ENCODE peak calls at places on chromosomes 1 and 21, in five cellular contexts. S is A549, F is AG09319, J is IMR-90, H is GM12865. Q is an unnamed sample.

GRCh38 chr1:2403273-2403672 is 9.1 kb downstream of the PEX10 start:
- DNase-seq in F (no peak), H (no peak), S (no peak), J (no peak), Q (no peak)

GRCh38 chr1:184792450-184792969 is 37.9 kb upstream of the EDEM3 start:
- DNase-seq in F (peak; percentile 69), S (peak; percentile 91), H (no peak), J (peak; percentile 99), Q (no peak)

GRCh38 chr1:44326821-44327465 is 28.1 kb downstream of the ERI3 start:
- DNase-seq in J (no peak), H (no peak), S (peak; percentile 1), F (no peak), Q (no peak)

GRCh38 chr1:45620588-45621500 is 3.0 kb downstream of the CCDC17 start:
- DNase-seq in H (no peak), S (no peak), F (no peak), J (no peak), Q (no peak)

GRCh38 chr1:169574336-169574735 is 11.9 kb downstream of the F5 start:
- DNase-seq in S (no peak), J (no peak), H (no peak), F (no peak), Q (no peak)

GRCh38 chr1:53835491-53835890 is 2.6 kb downstream of the NDC1 start:
- DNase-seq in S (no peak), F (no peak), H (peak; percentile 30), J (peak; percentile 82), Q (no peak)

GRCh38 chr21:33231526-33231925 is 1.8 kb downstream of the IFNAR2 start:
- DNase-seq in F (no peak), J (no peak), S (no peak), H (peak; percentile 71), Q (no peak)

GRCh38 chr1:19734472-19734999 is 65.2 kb downstream of the TMCO4 start:
- DNase-seq in S (no peak), F (no peak), H (no peak), J (peak; percentile 27), Q (no peak)

GRCh38 chr1:203186446-203187305 is at the start of gene CHI3L1:
- DNase-seq in H (no peak), J (no peak), S (no peak), F (no peak), Q (no peak)

GRCh38 chr1:207001492-207002245 is 30.9 kb downstream of the C1orf116 start:
- DNase-seq in H (no peak), S (no peak), F (no peak), J (no peak), Q (no peak)

GRCh38 chr1:41360074-41361027 is 883 bp upstream of the FOXO6 start:
- DNase-seq in F (no peak), H (no peak), S (peak; percentile 19), J (no peak), Q (no peak)

GRCh38 chr1:170967042-170967910 is 31.9 kb downstream of the MROH9 start:
- DNase-seq in J (peak; percentile 63), F (peak; percentile 18), H (peak; percentile 33), S (peak; percentile 33), Q (no peak)

GRCh38 chr21:44752701-44753235 is 41.4 kb upstream of the TSPEAR start:
- DNase-seq in H (no peak), F (no peak), J (no peak), S (no peak), Q (no peak)

GRCh38 chr1:159943908-159944622 is 1.3 kb downstream of the IGSF9 start:
- DNase-seq in F (no peak), J (no peak), H (no peak), S (no peak), Q (no peak)

GRCh38 chr1:215667796-215668195 is 100.7 kb downstream of the KCTD3 start:
- DNase-seq in J (no peak), H (no peak), F (no peak), S (no peak), Q (no peak)

GRCh38 chr1:234260578-234260977 is 112.7 kb upstream of the COA6 start:
- DNase-seq in J (no peak), S (no peak), H (peak; percentile 23), F (no peak), Q (no peak)

GRCh38 chr1:178408869-178409268 is 87.9 kb downstream of the CLEC20A start:
- DNase-seq in J (peak; percentile 8), S (no peak), F (no peak), H (no peak), Q (no peak)

GRCh38 chr1:39573736-39574624 is 2.6 kb downstream of the PABPC4 start:
- DNase-seq in J (peak; percentile 67), H (no peak), S (no peak), F (no peak), Q (no peak)

GRCh38 chr1:192546596-192547199 is 28.9 kb upstream of the RGS1 start:
- DNase-seq in F (no peak), H (no peak), J (no peak), S (no peak), Q (no peak)

GRCh38 chr1:192544983-192545393 is 30.6 kb upstream of the RGS1 start:
- DNase-seq in H (peak; percentile 84), J (peak; percentile 59), S (no peak), F (no peak), Q (no peak)

GRCh38 chr1:192550922-192551534 is 24.5 kb upstream of the RGS1 start:
- DNase-seq in F (peak; percentile 54), H (peak; percentile 88), J (peak; percentile 88), S (peak; percentile 7), Q (no peak)

GRCh38 chr1:192543445-192543844 is 32.1 kb upstream of the RGS1 start:
- DNase-seq in S (no peak), J (no peak), H (no peak), F (no peak), Q (no peak)

GRCh38 chr1:192545781-192546521 is 29.6 kb upstream of the RGS1 start:
- DNase-seq in J (no peak), H (peak; percentile 78), S (no peak), F (no peak), Q (no peak)
- TF ChIP-seq CTCF in J (no peak), H (peak; percentile 27), S (no peak), F (no peak), Q (no peak)

GRCh38 chr21:28793043-28793442 is 199.6 kb downstream of the LTN1 start:
- DNase-seq in H (no peak), S (peak; percentile 1), J (peak; percentile 73), F (no peak), Q (no peak)
- TF ChIP-seq CTCF in H (no peak), S (no peak), J (peak; percentile 75), F (peak; percentile 59), Q (no peak)

DNA sequence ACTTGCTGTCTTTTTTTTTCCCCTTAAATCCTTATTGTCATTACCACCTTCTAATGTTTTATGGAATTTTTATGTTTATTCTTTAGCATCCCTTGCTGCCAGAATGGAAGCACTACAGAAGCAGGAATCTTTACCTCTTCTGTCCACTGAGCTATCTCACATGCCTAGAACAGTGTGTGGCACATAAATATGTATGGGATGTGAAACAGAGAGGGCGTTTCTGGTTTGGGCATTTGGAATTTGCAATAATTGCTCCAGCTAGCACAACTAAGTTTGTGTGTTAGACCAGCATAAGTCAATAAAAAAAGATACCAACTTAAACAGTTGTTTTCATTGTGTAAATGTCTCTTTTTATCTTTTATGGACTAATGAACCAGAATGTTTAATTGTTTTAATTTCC is 330.8 kb downstream of the DISC1 start:
- DNase-seq in J (no peak), H (no peak), F (no peak), S (no peak), Q (no peak)
- TF ChIP-seq CTCF in J (no peak), H (no peak), F (no peak), S (no peak), Q (no peak)

GRCh38 chr1:229171934-229172333 is 99.0 kb upstream of the RAB4A start:
- DNase-seq in F (no peak), H (no peak), J (no peak), S (no peak), Q (no peak)
- TF ChIP-seq CTCF in F (no peak), H (no peak), J (no peak), S (no peak), Q (no peak)

GRCh38 chr1:37094302-37094701 is 60.0 kb upstream of the GRIK3 start:
- DNase-seq in F (no peak), S (no peak), H (peak; percentile 68), J (no peak), Q (no peak)

GRCh38 chr1:37098196-37098595 is 63.9 kb upstream of the GRIK3 start:
- DNase-seq in S (no peak), F (no peak), H (no peak), J (no peak), Q (no peak)

GRCh38 chr1:37100310-37100709 is 66.0 kb upstream of the GRIK3 start:
- DNase-seq in J (no peak), F (no peak), S (no peak), H (no peak), Q (no peak)

GRCh38 chr1:37092937-37093336 is 58.6 kb upstream of the GRIK3 start:
- DNase-seq in J (no peak), F (no peak), H (no peak), S (no peak), Q (no peak)

GRCh38 chr1:37096523-37096922 is 62.2 kb upstream of the GRIK3 start:
- DNase-seq in H (peak; percentile 49), F (no peak), S (peak; percentile 30), J (no peak), Q (no peak)
- TF ChIP-seq CTCF in H (peak; percentile 38), F (no peak), S (no peak), J (no peak), Q (no peak)

DNA sequence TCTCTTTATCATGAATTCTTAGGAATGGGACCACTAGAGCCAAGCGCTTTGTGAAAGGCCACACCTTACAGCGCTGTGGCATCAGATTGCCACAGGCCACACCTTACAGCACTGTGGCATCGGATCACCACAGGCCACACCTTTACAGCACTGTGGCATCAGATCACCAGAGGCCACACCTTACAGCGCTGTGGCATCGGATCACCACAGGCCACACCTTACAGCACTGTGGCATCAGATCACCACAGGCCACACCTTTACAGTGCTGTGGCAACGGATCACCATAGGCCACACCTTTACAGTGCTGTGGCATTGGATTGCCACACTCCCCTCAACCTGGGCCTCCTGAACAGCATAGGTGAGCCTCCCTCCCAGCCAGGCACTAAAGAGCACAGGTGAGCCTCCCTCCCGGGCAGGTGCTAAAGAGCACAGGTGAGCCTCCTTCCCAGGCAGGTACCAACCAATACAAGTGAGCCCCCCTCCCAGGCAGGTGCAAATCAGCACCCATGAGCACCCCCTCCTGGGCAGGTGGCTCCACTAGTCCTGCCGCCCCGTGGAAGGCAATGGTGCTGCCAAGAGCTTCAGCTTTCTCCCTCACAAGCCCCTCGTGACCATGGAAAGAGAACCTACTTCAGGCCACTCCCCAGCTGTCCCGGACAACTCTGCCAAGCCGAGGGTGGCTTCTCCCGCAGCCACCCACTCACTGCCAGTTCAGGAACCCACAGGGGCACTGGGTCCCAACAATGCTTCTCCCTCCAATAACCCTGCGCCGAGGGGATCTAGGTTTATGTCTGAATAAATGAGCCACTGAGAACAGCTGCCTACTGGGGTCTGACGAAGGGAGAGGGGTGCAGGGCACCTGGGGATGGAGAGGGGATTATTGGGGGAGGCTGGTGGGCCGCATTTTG is 46.7 kb downstream of the PRDM15 start:
- DNase-seq in H (no peak), J (no peak), F (no peak), S (no peak), Q (no peak)
- TF ChIP-seq CTCF in H (no peak), J (no peak), F (no peak), S (no peak), Q (no peak)